ENCODE peak calls at places on chromosomes 11 and 22, in seven cellular contexts. F, V, S, B, Z, X and Q are unnamed samples.

GRCh38 chr11:109606256-109606655 is 184.3 kb downstream of the C11orf87 start:
- DNase-seq in F (no peak), V (no peak), S (no peak), B (no peak), Z (no peak), X (no peak), Q (no peak)

GRCh38 chr11:128291835-128292234 is 295.5 kb downstream of the ETS1 start:
- DNase-seq in F (no peak), V (no peak), S (peak; percentile 84), B (no peak), Z (no peak), X (no peak), Q (no peak)

GRCh38 chr22:28883917-28884753 is 763 bp downstream of the ZNRF3 start:
- DNase-seq in F (peak; percentile 60), V (no peak), S (peak; percentile 41), B (peak; percentile 21), Z (peak; percentile 77), X (no peak), Q (no peak)

GRCh38 chr22:27844256-27844655 is 42.7 kb upstream of the MN1 start:
- DNase-seq in F (no peak), V (no peak), S (no peak), B (no peak), Z (no peak), X (no peak), Q (no peak)

GRCh38 chr11:5043385-5043784 is 2.9 kb upstream of the OR52J3 start:
- DNase-seq in F (no peak), V (no peak), S (no peak), B (no peak), Z (no peak), X (no peak), Q (no peak)

GRCh38 chr11:69007978-69008381 is 5.1 kb downstream of the MRGPRF start:
- DNase-seq in F (peak; percentile 55), V (no peak), S (no peak), B (no peak), Z (peak; percentile 65), X (no peak), Q (no peak)

GRCh38 chr22:42388130-42388797 is 43.9 kb downstream of the NFAM1 start:
- DNase-seq in F (no peak), V (no peak), S (no peak), B (no peak), Z (no peak), X (peak; percentile 9), Q (no peak)

GRCh38 chr22:43992331-43992821 is 31.7 kb upstream of the PARVB start:
- DNase-seq in F (no peak), V (no peak), S (no peak), B (no peak), Z (peak; percentile 50), X (peak; percentile 59), Q (no peak)

GRCh38 chr11:107018902-107019493 is 722 bp upstream of the GUCY1A2 start:
- DNase-seq in F (peak; percentile 71), V (peak; percentile 52), S (no peak), B (peak; percentile 71), Z (peak; percentile 66), X (peak; percentile 78), Q (no peak)

GRCh38 chr11:1937616-1938342 is 9.4 kb upstream of the MRPL23 start:
- DNase-seq in F (peak; percentile 33), V (no peak), S (no peak), B (no peak), Z (peak; percentile 62), X (no peak), Q (no peak)

GRCh38 chr22:36846271-36846670 is 14.5 kb upstream of the NCF4 start:
- DNase-seq in F (no peak), V (no peak), S (no peak), B (no peak), Z (no peak), X (no peak), Q (no peak)

GRCh38 chr11:120399312-120399711 is 63.1 kb downstream of the ARHGEF12 start:
- DNase-seq in F (no peak), V (no peak), S (no peak), B (no peak), Z (no peak), X (peak; percentile 67), Q (no peak)

GRCh38 chr11:120400564-120401364 is 64.6 kb downstream of the ARHGEF12 start:
- DNase-seq in F (no peak), V (peak; percentile 33), S (no peak), B (no peak), Z (no peak), X (peak; percentile 98), Q (no peak)

GRCh38 chr11:120404495-120404894 is 68.3 kb downstream of the ARHGEF12 start:
- DNase-seq in F (no peak), V (no peak), S (no peak), B (no peak), Z (no peak), X (no peak), Q (no peak)

GRCh38 chr11:120403966-120404365 is 67.8 kb downstream of the ARHGEF12 start:
- DNase-seq in F (no peak), V (no peak), S (no peak), B (no peak), Z (no peak), X (no peak), Q (no peak)

DNA sequence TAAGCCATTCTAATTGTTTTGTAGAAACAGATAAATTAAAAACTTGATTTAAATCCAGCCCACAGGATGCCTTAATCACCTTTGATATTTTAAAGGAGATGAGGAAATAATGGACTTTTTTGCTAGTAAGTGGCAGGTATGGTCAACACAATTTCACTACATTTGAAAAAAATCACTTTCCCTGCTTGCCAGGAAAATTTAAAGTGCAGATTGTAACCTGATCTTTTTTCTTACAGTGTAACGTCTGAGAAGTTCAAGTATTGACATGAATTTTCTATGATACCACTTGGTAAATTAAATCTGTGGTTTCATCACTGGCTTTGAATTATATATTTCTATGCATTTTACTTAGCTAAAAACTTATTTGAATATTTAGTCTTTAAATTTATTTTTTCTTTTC is 65.3 kb downstream of the ARHGEF12 start:
- DNase-seq in F (no peak), V (no peak), S (no peak), B (no peak), Z (no peak), X (no peak), Q (no peak)
- H3K27ac ChIP-seq in F (no peak overlapping the region), V (no peak overlapping the region), S (no peak overlapping the region), B (no peak overlapping the region), Z (no peak overlapping the region), X (peak overlapping the region; percentile 76), Q (peak overlapping the region; percentile 14)

GRCh38 chr22:38900677-38901076 is 28.7 kb upstream of the CBX6 start:
- DNase-seq in F (no peak), V (no peak), S (no peak), B (no peak), Z (no peak), X (no peak), Q (no peak)

GRCh38 chr22:38911434-38911833 is 39.4 kb upstream of the CBX6 start:
- DNase-seq in F (no peak), V (no peak), S (no peak), B (no peak), Z (no peak), X (no peak), Q (no peak)

GRCh38 chr22:38901111-38901641 is 29.2 kb upstream of the CBX6 start:
- DNase-seq in F (no peak), V (no peak), S (no peak), B (no peak), Z (no peak), X (no peak), Q (no peak)

GRCh38 chr22:38907767-38908166 is 35.8 kb upstream of the CBX6 start:
- DNase-seq in F (no peak), V (no peak), S (no peak), B (no peak), Z (no peak), X (no peak), Q (no peak)

DNA sequence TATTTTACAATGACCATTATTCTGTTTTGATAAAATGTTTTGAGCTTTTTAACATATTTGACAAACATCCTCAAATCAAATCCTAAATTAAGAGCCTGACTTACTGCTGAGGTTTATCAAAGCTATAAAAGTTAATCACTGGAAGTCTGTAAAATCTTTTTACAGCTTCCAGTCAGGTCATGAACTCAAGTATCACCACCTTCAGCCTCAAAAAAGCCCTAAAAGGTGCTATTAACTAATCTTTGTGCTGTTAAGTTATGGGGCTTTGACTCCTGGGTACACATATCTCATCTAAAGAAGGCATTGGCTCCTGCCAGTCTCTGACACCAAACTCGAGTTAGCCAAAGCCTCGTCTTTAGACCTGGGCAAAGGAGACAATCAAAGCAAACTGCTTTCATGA is 34.0 kb upstream of the CBX6 start:
- DNase-seq in F (no peak), V (no peak), S (no peak), B (no peak), Z (no peak), X (no peak), Q (no peak)
- H3K4me1 ChIP-seq in F (no peaks in the 10 kb centered on the region), V (no peaks in the 10 kb centered on the region), S (no peaks in the 10 kb centered on the region), B (no peaks in the 10 kb centered on the region), Z (peaks cover 6% of the 10 kb centered on the region), X (no peaks in the 10 kb centered on the region), Q (no peaks in the 10 kb centered on the region)

DNA sequence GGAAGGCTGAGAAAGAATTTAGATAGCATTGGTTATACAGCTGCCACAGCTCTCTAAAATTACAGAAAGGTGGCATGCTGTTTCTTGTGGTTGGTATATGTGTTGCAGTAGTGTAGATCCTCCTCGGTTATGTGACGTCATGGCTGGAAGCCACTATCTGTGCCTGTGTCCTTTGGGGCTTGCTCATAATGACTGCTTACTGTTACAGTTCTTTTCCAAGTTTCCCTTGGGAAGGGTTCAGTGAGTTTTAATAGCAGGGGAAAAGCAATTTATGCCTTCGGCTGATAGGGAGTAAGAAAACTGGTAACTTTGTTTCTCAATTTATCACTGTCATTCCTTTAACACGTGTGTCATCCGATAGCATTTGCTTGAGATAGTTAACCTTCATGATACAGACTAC is 47.2 kb downstream of the POLD3 start:
- DNase-seq in F (no peak), V (no peak), S (no peak), B (no peak), Z (no peak), X (no peak), Q (no peak)
- H3K36me3 ChIP-seq in F (no peaks in the 10 kb centered on the region), V (peaks cover 28% of the 10 kb centered on the region), S (peaks cover 11% of the 10 kb centered on the region), B (peaks cover 16% of the 10 kb centered on the region), Z (peaks cover 7% of the 10 kb centered on the region), X (peaks cover 7% of the 10 kb centered on the region), Q (peaks cover 5% of the 10 kb centered on the region)

GRCh38 chr22:22818861-22819855 is 68.5 kb upstream of the IGLL5 start:
- DNase-seq in F (no peak), V (no peak), S (peak; percentile 38), B (no peak), Z (no peak), X (no peak), Q (no peak)

GRCh38 chr22:22820076-22820475 is 67.5 kb upstream of the IGLL5 start:
- DNase-seq in F (no peak), V (no peak), S (no peak), B (no peak), Z (no peak), X (no peak), Q (no peak)

GRCh38 chr22:22821340-22821739 is 66.3 kb upstream of the IGLL5 start:
- DNase-seq in F (no peak), V (no peak), S (no peak), B (no peak), Z (no peak), X (no peak), Q (no peak)

GRCh38 chr22:22822106-22822505 is 65.5 kb upstream of the IGLL5 start:
- DNase-seq in F (no peak), V (no peak), S (no peak), B (no peak), Z (no peak), X (no peak), Q (no peak)

DNA sequence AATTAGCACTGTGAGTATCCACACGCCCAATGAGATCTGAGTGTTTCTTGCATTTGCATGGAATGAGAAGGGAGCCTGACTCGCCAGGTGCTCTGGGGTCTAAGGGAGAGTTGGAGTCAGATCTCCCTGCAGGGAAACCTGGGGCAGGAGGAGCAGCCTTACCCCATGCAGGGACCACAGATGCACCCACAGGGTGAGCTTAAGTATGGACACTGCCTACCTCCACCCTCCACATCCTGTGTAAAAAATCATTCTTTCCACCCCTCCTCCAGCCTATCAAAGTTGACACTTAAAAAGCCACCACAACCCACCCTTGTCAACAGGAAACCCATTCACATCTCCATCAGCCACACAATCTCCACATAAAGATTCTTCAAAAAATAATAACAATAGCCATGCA is 67.0 kb upstream of the IGLL5 start:
- DNase-seq in F (no peak), V (no peak), S (peak; percentile 74), B (no peak), Z (no peak), X (no peak), Q (no peak)
- H3K27ac ChIP-seq in F (no peak overlapping the region), V (no peak overlapping the region), S (peak overlapping the region; percentile 26), B (no peak overlapping the region), Z (no peak overlapping the region), X (no peak overlapping the region), Q (no peak overlapping the region)